ENCODE peak calls at places on chromosome 18, in four cellular contexts. V is T-helper 9 cell; N is stimulated activated CD8-positive, alpha-beta memory T cell treated with anti-CD3 and anti-CD28 coated beads, Interleukin-4, amount 100 ng/mL, for 1 hour; S is heart left ventricle. A is an unnamed sample.
A peak's percentile ranks its signal among the peaks of the same experiment; 100 is the strongest.

GRCh38 chr18:34738173-34738894 is 28.2 kb downstream of the DTNA start:
- DNase-seq in V (no peak), N (no peak), S (peak; percentile 43), A (no peak)

GRCh38 chr18:65735166-65735565 is 15.6 kb upstream of the CDH7 start:
- DNase-seq in V (no peak), N (no peak), S (no peak), A (no peak)

GRCh38 chr18:13672657-13673056 is 53.7 kb downstream of the FAM210A start:
- DNase-seq in V (no peak), N (no peak), S (no peak), A (no peak)

GRCh38 chr18:11500153-11501122 is 109.0 kb upstream of the SLC35G4 start:
- DNase-seq in V (no peak), N (no peak), S (no peak), A (no peak)

GRCh38 chr18:40565805-40566509 is 1389.1 kb upstream of the PIK3C3 start:
- DNase-seq in V (no peak), N (no peak), S (no peak), A (no peak)

GRCh38 chr18:54880706-54881105 is 52.4 kb downstream of the RAB27B start:
- DNase-seq in V (no peak), N (no peak), S (no peak), A (no peak)

GRCh38 chr18:53941601-53942335 is 282.7 kb downstream of the MBD2 start:
- DNase-seq in V (no peak), N (no peak), S (no peak), A (no peak)

GRCh38 chr18:2324459-2324858 is 246.8 kb downstream of the METTL4 start:
- DNase-seq in V (no peak), N (no peak), S (no peak), A (no peak)

GRCh38 chr18:62485684-62486083 is 37.1 kb upstream of the ZCCHC2 start:
- DNase-seq in V (no peak), N (no peak), S (no peak), A (no peak)

GRCh38 chr18:58785171-58785805 is 79.4 kb upstream of the ZNF532 start:
- DNase-seq in V (no peak), N (no peak), S (no peak), A (no peak)

GRCh38 chr18:32669549-32670165 is 103.2 kb downstream of the KLHL14 start:
- DNase-seq in V (no peak), N (no peak), S (no peak), A (no peak)

GRCh38 chr18:54702687-54703086 is 111.6 kb downstream of the DYNAP start:
- DNase-seq in V (no peak), N (no peak), S (no peak), A (no peak)

GRCh38 chr18:22005191-22005824 is 164.1 kb upstream of the GATA6 start:
- DNase-seq in V (no peak), N (no peak), S (peak; percentile 49), A (no peak)

GRCh38 chr18:48941672-48942071 is 9.1 kb downstream of the SMAD7 start:
- DNase-seq in V (no peak), N (no peak), S (peak; percentile 35), A (no peak)

GRCh38 chr18:63515279-63515678 is 26.9 kb upstream of the SERPINB12 start:
- DNase-seq in V (no peak), N (no peak), S (no peak), A (no peak)

GRCh38 chr18:43876286-43877082 is 599.2 kb upstream of the SYT4 start:
- DNase-seq in V (no peak), N (no peak), S (no peak), A (no peak)

GRCh38 chr18:79817607-79817998 is 19.9 kb downstream of the KCNG2 start:
- DNase-seq in V (no peak), N (no peak), S (peak; percentile 6), A (no peak)

GRCh38 chr18:9417081-9417841 is 58.1 kb upstream of the RALBP1 start:
- DNase-seq in V (no peak), N (no peak), S (peak; percentile 53), A (no peak)

GRCh38 chr18:46408334-46408987 is 248.6 kb downstream of the LOXHD1 start:
- DNase-seq in V (no peak), N (no peak), S (no peak), A (no peak)

GRCh38 chr18:44679056-44679911 is 1.4 kb upstream of the SETBP1 start:
- DNase-seq in V (peak; percentile 34), N (peak; percentile 41), S (peak; percentile 93), A (peak; percentile 52)

GRCh38 chr18:36934884-36935283 is 106.0 kb downstream of the KIAA1328 start:
- DNase-seq in V (no peak), N (no peak), S (no peak), A (no peak)

GRCh38 chr18:48583568-48583967 is 44.7 kb downstream of the CTIF start:
- DNase-seq in V (no peak), N (no peak), S (no peak), A (no peak)

GRCh38 chr18:37222383-37223378 is 342.9 kb downstream of the CELF4 start:
- DNase-seq in V (no peak), N (no peak), S (no peak), A (no peak)

GRCh38 chr18:70431203-70431624 is 142.4 kb downstream of the SOCS6 start:
- DNase-seq in V (no peak), N (no peak), S (no peak), A (no peak)

GRCh38 chr18:36378194-36378593 is 80.7 kb downstream of the FHOD3 start:
- DNase-seq in V (no peak), N (no peak), S (no peak), A (no peak)

GRCh38 chr18:60554961-60555360 is 182.4 kb upstream of the MC4R start:
- DNase-seq in V (no peak), N (no peak), S (no peak), A (no peak)

GRCh38 chr18:55319517-55319905 is 268.5 kb downstream of the TCF4 start:
- DNase-seq in V (no peak), N (no peak), S (no peak), A (no peak)

GRCh38 chr18:23972416-23972815 is 42.1 kb upstream of the TTC39C start:
- DNase-seq in V (peak; percentile 23), N (no peak), S (no peak), A (peak; percentile 16)

A was measured in activated T-helper 1 cell treated with anti-CD3 and anti-CD28 coated beads, Interleukin-2, amount 50 U/mL, for 16 hours.